ENCODE peak calls at places on chromosome 16, in eight cellular contexts. R is esophagus squamous epithelium; S is type B pancreatic cell; I is activated CD4-positive, alpha-beta T cell treated with anti-CD3 and anti-CD28 coated beads for 4 hours; F is posterior vena cava; U is AG09309; V is heart right ventricle; A is posterior cingulate gyrus. M is an unnamed sample.
A peak's percentile ranks its signal among the peaks of the same experiment; 100 is the strongest.

GRCh38 chr16:50573279-50573678 is 25.1 kb downstream of the NKD1 start:
- DNase-seq in F (no peak), V (no peak), S (no peak), R (no peak), A (no peak), U (no peak), I (no peak), M (no peak)

GRCh38 chr16:89848974-89849373 is 20.7 kb downstream of the SPIRE2 start:
- DNase-seq in F (no peak), A (no peak), V (no peak), R (no peak), S (no peak), I (no peak), U (no peak), M (no peak)

GRCh38 chr16:7545251-7545650 is 212.6 kb downstream of the RBFOX1 start:
- DNase-seq in A (no peak), R (no peak), S (no peak), F (no peak), V (no peak), I (no peak), U (no peak), M (no peak)

GRCh38 chr16:67284699-67285646 is 5.6 kb downstream of the PLEKHG4 start:
- DNase-seq in I (no peak), F (peak; percentile 81), R (no peak), A (peak; percentile 42), S (no peak), U (no peak), V (peak; percentile 40), M (no peak)

GRCh38 chr16:67544844-67545664 is 16.4 kb downstream of the RIPOR1 start:
- DNase-seq in F (no peak), V (no peak), I (no peak), S (no peak), U (no peak), R (no peak), A (no peak), M (no peak)

GRCh38 chr16:84511180-84511800 is 6.8 kb upstream of the MEAK7 start:
- DNase-seq in F (peak; percentile 96), I (peak; percentile 86), R (no peak), U (no peak), A (peak; percentile 89), S (peak; percentile 82), V (peak; percentile 85), M (peak; percentile 94)

GRCh38 chr16:53829186-53829747 is 125.3 kb downstream of the FTO start:
- DNase-seq in A (no peak), S (no peak), U (no peak), F (no peak), I (no peak), V (no peak), R (no peak), M (no peak)

GRCh38 chr16:86007524-86007923 is 108.6 kb downstream of the IRF8 start:
- DNase-seq in V (no peak), S (no peak), U (no peak), R (no peak), I (no peak), F (no peak), A (no peak), M (no peak)

GRCh38 chr16:65102326-65102725 is 19.5 kb downstream of the CDH11 start:
- DNase-seq in U (no peak), I (no peak), F (no peak), A (no peak), V (no peak), S (no peak), R (no peak), M (no peak)

GRCh38 chr16:50533317-50533716 is 14.9 kb upstream of the NKD1 start:
- DNase-seq in F (no peak), A (no peak), U (no peak), V (no peak), S (peak; percentile 51), I (no peak), R (no peak), M (no peak)

GRCh38 chr16:1102333-1102700 is 6.3 kb upstream of the C1QTNF8 start:
- DNase-seq in I (no peak), V (no peak), S (no peak), U (no peak), F (no peak), R (no peak), A (no peak), M (no peak)

GRCh38 chr16:60605176-60605575 is 1431.1 kb downstream of the CDH8 start:
- DNase-seq in F (no peak), R (no peak), A (no peak), S (no peak), I (no peak), V (no peak), U (no peak), M (no peak)

GRCh38 chr16:6709736-6710135 is 622.9 kb upstream of the RBFOX1 start:
- DNase-seq in I (no peak), A (no peak), F (no peak), U (no peak), S (no peak), R (no peak), V (no peak), M (no peak)

GRCh38 chr16:88951501-88951900 is 25.5 kb downstream of the CBFA2T3 start:
- DNase-seq in S (no peak), I (no peak), A (no peak), U (no peak), F (no peak), V (peak; percentile 9), R (no peak), M (no peak)

GRCh38 chr16:80614908-80615696 is 74.3 kb downstream of the DYNLRB2 start:
- DNase-seq in V (no peak), S (no peak), I (no peak), A (no peak), U (peak; percentile 1), F (no peak), R (no peak), M (no peak)

GRCh38 chr16:85015481-85016177 is 4.3 kb upstream of the ZDHHC7 start:
- DNase-seq in V (no peak), R (no peak), U (no peak), A (no peak), I (no peak), F (no peak), S (no peak), M (no peak)

GRCh38 chr16:83705856-83706255 is 101.9 kb upstream of the HSBP1 start:
- DNase-seq in S (no peak), I (no peak), A (no peak), U (no peak), V (no peak), F (no peak), R (no peak), M (no peak)

GRCh38 chr16:88798772-88799455 is 4.7 kb upstream of the CDT1 start:
- DNase-seq in U (no peak), I (no peak), A (no peak), S (no peak), F (no peak), R (no peak), V (no peak), M (no peak)

GRCh38 chr16:68273459-68273858 is 9.1 kb downstream of the SLC7A6 start:
- DNase-seq in I (no peak), R (no peak), S (no peak), A (no peak), U (no peak), F (no peak), V (no peak), M (no peak)

GRCh38 chr16:46828292-46828691 is 2.7 kb downstream of the C16orf87 start:
- DNase-seq in S (no peak), V (no peak), F (no peak), U (no peak), A (no peak), I (no peak), R (no peak), M (no peak)

GRCh38 chr16:74487634-74488495 is 66.6 kb upstream of the CLEC18B start:
- DNase-seq in I (no peak), U (no peak), A (no peak), F (no peak), S (no peak), R (no peak), V (no peak), M (no peak)

GRCh38 chr16:81445143-81445922 is 725 bp downstream of the CMIP start:
- DNase-seq in S (no peak), V (peak; percentile 44), I (peak; percentile 38), R (no peak), F (peak; percentile 82), U (no peak), A (peak; percentile 43), M (no peak)

GRCh38 chr16:27911486-27911885 is 152.0 kb downstream of the GSG1L start:
- DNase-seq in F (peak; percentile 24), I (no peak), S (no peak), V (no peak), R (no peak), A (no peak), U (no peak), M (no peak)

M was measured in mesenteric fat pad.